ENCODE peak calls at places on chromosomes 7 and 10, in seven cellular contexts. Z is MM.1S, X is cardiac muscle cell, H is fibroblast of mammary gland, I is heart left ventricle, Q is Calu3, N is GM13976. S is an unnamed sample.

GRCh38 chr10:5976689-5977470 is 463 bp downstream of the IL15RA start:
- DNase-seq in Z (peak; percentile 46), X (peak; percentile 69), H (peak; percentile 43), I (peak; percentile 52), Q (peak; percentile 61), N (peak; percentile 55), S (no peak)

GRCh38 chr7:90433221-90433620 is 30.0 kb downstream of the CLDN12 start:
- DNase-seq in Z (no peak), X (no peak), H (no peak), I (no peak), Q (no peak), N (no peak), S (no peak)

GRCh38 chr10:130560573-130560972 is 424.4 kb downstream of the GLRX3 start:
- DNase-seq in Z (no peak), X (no peak), H (no peak), I (no peak), Q (no peak), N (no peak), S (no peak)

GRCh38 chr10:118951218-118951617 is 78.3 kb upstream of the NANOS1 start:
- DNase-seq in Z (no peak), X (no peak), H (no peak), I (no peak), Q (no peak), N (no peak), S (no peak)

GRCh38 chr10:20443094-20443493 is 454.0 kb downstream of the NEBL start:
- DNase-seq in Z (no peak), X (no peak), H (no peak), I (no peak), Q (no peak), N (no peak), S (no peak)

GRCh38 chr7:97858221-97858620 is 14.0 kb downstream of the ASNS start:
- DNase-seq in Z (no peak), X (no peak), H (no peak), I (no peak), Q (no peak), N (no peak), S (no peak)

GRCh38 chr10:5360318-5360915 is 4.3 kb upstream of the UCN3 start:
- DNase-seq in Z (no peak), X (no peak), H (no peak), I (no peak), Q (no peak), N (no peak), S (no peak)

GRCh38 chr10:3045471-3046209 is 21.7 kb upstream of the PFKP start:
- DNase-seq in Z (no peak), X (peak; percentile 78), H (peak; percentile 76), I (peak; percentile 63), Q (peak; percentile 83), N (no peak), S (no peak)

GRCh38 chr7:88835147-88835728 is 39.7 kb upstream of the TEX47 start:
- DNase-seq in Z (peak; percentile 65), X (peak; percentile 18), H (peak; percentile 26), I (no peak), Q (peak; percentile 21), N (peak; percentile 23), S (no peak)

GRCh38 chr7:43921423-43921822 is 4.8 kb upstream of the UBE2D4 start:
- DNase-seq in Z (no peak), X (no peak), H (no peak), I (no peak), Q (no peak), N (no peak), S (no peak)

GRCh38 chr7:131076711-131077170 is 250.9 kb upstream of the MKLN1 start:
- DNase-seq in Z (no peak), X (peak; percentile 51), H (peak; percentile 55), I (no peak), Q (no peak), N (no peak), S (no peak)

GRCh38 chr10:132742837-132743194 is 43.1 kb downstream of the NKX6-2 start:
- DNase-seq in Z (no peak), X (no peak), H (no peak), I (no peak), Q (no peak), N (no peak), S (no peak)

GRCh38 chr10:4498763-4499251 is 327.2 kb upstream of the AKR1E2 start:
- DNase-seq in Z (no peak), X (peak; percentile 84), H (peak; percentile 97), I (no peak), Q (no peak), N (no peak), S (peak; percentile 85)

GRCh38 chr10:78149193-78149592 is 115.5 kb downstream of the RPS24 start:
- DNase-seq in Z (no peak), X (peak; percentile 15), H (peak; percentile 15), I (no peak), Q (no peak), N (no peak), S (no peak)

GRCh38 chr10:110008518-110009339 is 945 bp downstream of the ADD3 start:
- DNase-seq in Z (peak; percentile 80), X (peak; percentile 46), H (no peak), I (peak; percentile 55), Q (peak; percentile 33), N (peak; percentile 26), S (no peak)

GRCh38 chr10:87660484-87661133 is 931 bp downstream of the PAPSS2 start:
- DNase-seq in Z (peak; percentile 11), X (peak; percentile 79), H (peak; percentile 81), I (peak; percentile 28), Q (peak; percentile 11), N (no peak), S (no peak)

DNA sequence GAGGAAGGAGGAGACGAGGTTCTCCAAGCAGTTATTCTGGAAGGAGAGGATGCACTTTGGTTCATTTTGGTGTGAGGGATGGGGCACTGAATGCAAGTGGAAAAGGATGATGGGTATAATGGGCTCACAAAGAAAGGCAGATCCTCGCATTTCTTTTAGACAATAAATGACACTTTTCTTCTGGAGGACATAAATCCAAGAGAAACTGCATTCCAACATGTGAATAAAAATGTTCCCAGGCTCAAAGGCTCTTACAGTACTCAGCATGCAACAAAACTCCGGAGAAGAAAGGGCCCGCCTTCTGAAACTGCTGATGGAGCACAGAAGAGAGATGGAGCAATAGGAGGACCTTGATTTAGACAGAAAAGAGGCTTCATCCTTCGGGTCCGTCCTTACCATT is 538.2 kb upstream of the DPP6 start:
- DNase-seq in Z (no peak), X (no peak), H (no peak), I (no peak), Q (no peak), N (no peak), S (no peak)
- TF ChIP-seq CTCF in Z (no peak), X (no peak), H (no peak), I (no peak), Q (no peak), N (no peak), S (no peak)

DNA sequence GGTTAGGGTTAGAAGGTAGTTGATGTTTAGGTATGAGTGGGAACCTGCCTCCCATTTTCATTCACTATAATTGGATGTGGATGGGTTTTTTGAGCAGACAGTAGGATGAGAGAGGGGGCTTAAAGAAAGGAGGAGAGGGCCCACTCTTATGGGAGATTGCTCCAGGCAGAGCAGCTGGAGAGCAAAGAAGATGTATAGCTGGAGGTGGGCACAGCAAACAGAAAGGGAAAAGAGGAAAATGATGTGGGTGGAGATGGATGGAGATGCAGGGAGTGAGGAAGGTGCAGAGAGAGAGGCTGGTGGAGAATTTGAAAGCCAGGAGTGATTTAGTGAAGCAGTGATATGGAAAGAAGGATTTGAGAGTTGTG is 29.9 kb downstream of the LSMEM1 start:
- DNase-seq in Z (no peak), X (no peak), H (no peak), I (no peak), Q (no peak), N (no peak), S (no peak)
- TF ChIP-seq CTCF in Z (no peak), X (no peak), H (no peak), I (no peak), Q (no peak), N (no peak), S (no peak)

DNA sequence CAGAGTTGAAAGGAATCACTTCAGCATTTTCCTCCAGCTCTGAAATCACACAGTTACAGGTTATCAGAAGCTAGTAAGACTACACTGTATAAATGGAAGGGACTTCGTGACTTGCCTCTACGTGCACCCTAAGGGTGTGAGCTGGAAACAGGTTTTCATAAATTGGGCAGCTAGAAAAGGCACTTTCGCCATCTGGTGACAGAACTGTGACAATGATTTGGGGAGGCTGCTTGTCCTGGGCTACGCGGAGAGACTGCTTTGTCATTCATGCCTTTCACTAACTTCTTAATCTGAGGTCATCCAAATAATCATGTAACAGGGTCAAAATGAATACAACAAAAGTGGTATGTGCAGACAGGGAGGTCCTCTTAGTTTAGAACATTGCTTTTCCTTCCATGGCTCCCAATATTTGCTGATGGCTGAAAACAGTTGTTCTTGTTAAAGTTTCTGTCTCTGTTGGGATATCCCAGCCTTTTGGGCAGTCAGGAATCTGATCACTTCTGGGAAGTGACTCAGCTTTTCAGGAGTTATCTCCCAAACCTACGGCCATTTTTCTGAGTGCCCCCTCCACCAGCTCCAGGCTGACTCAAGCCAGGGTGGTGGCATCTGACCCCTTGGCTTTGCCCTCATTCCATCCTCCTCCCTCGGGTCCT is 17.8 kb downstream of the VWC2 start:
- DNase-seq in Z (peak; percentile 63), X (no peak), H (no peak), I (no peak), Q (peak; percentile 46), N (peak; percentile 69), S (no peak)
- TF ChIP-seq CTCF in Z (peak; percentile 69), X (no peak), H (no peak), I (peak; percentile 35), Q (peak; percentile 21), N (peak; percentile 59), S (no peak)

GRCh38 chr7:128867842-128868623 is 5.4 kb downstream of the ATP6V1F start:
- DNase-seq in Z (no peak), X (peak; percentile 14), H (no peak), I (no peak), Q (no peak), N (no peak), S (no peak)

GRCh38 chr7:128869944-128870285 is 7.3 kb downstream of the ATP6V1F start:
- DNase-seq in Z (no peak), X (no peak), H (no peak), I (no peak), Q (no peak), N (no peak), S (no peak)

GRCh38 chr7:128871050-128871449 is 8.4 kb downstream of the ATP6V1F start:
- DNase-seq in Z (no peak), X (no peak), H (no peak), I (no peak), Q (no peak), N (no peak), S (no peak)

GRCh38 chr7:128868624-128869137 is 6.0 kb downstream of the ATP6V1F start:
- DNase-seq in Z (no peak), X (no peak), H (no peak), I (no peak), Q (no peak), N (no peak), S (no peak)

DNA sequence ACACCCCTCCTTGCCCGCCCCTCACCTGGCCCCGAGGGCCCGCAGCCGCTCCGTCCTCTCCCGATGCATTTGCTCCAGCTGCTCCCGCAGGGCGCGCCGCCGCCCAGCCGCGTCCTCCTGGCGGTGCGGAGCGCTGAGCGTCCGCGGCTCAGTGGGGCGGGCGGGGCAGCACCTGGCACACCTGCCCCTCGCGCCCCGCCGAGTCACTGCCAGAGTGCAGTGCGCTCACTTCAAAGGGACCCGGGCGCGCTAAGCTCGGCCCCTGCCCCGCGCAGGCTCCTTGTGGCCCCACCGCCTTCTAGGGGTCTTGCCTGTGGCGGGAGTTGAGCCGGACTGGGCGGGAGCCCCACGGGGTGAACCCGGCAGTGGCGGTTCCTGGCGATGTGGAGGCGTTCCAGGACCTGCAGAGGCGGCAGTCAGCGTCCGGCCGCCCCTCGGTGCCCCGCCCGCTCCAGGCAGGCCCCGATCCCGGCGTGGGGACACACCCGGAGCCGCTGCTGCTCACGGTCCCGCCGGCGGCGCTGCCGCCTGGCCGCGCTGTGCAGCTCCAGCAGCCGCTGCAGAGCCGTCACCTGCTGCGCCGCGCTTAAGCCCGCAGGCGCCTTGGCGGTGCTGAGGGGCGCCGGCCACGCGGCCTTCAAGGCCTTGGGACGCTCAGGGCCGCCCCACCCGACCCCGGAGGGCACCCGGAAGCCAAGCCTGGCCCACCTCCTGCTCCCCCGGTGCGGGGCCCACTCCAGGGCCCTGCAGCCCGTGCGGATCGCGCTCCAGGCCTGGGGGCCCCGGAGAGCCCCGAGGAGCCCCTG is 6.7 kb downstream of the ATP6V1F start:
- DNase-seq in Z (peak; percentile 88), X (peak; percentile 37), H (peak; percentile 32), I (peak; percentile 59), Q (peak; percentile 68), N (peak; percentile 81), S (no peak)
- TF ChIP-seq CTCF in Z (peak; percentile 49), X (no peak), H (no peak), I (peak; percentile 9), Q (no peak), N (no peak), S (no peak)

S was measured in HFF-Myc.